ENCODE peak calls at places on chromosomes 12 and 14, in eight cellular contexts. Y is cardiac muscle cell, F is right cardiac atrium, K is stomach, S is tibial artery, T is heart left ventricle, N is Peyer's patch, R is adrenal gland. Q is an unnamed sample.
A peak's percentile ranks its signal among the peaks of the same experiment; 100 is the strongest.

GRCh38 chr12:120583478-120584030 is 2.4 kb upstream of the POP5 start:
- DNase-seq in T (peak; percentile 86), S (peak; percentile 73), R (peak; percentile 69), Y (peak; percentile 76), N (peak; percentile 89), F (peak; percentile 77), K (peak; percentile 81), Q (peak; percentile 48)

GRCh38 chr12:89239534-89239933 is 112.8 kb downstream of the DUSP6 start:
- DNase-seq in T (no peak), N (no peak), S (no peak), F (no peak), Y (no peak), R (no peak), K (no peak), Q (no peak)

GRCh38 chr14:26389646-26390508 is 208.0 kb downstream of the NOVA1 start:
- DNase-seq in T (no peak), N (no peak), K (no peak), F (peak; percentile 11), S (no peak), Y (no peak), R (no peak), Q (no peak)

GRCh38 chr14:36070056-36071043 is 106.2 kb downstream of the PTCSC3 start:
- DNase-seq in F (peak; percentile 46), T (peak; percentile 63), K (peak; percentile 75), R (peak; percentile 72), N (peak; percentile 61), S (no peak), Y (peak; percentile 77), Q (peak; percentile 48)

GRCh38 chr12:121711925-121712461 is 559 bp upstream of the TMEM120B start:
- DNase-seq in F (peak; percentile 45), T (peak; percentile 66), N (peak; percentile 58), S (peak; percentile 69), K (peak; percentile 36), R (peak; percentile 50), Y (peak; percentile 60), Q (no peak)

GRCh38 chr12:49230176-49230575 is 34.7 kb upstream of the TUBA1C start:
- DNase-seq in R (no peak), K (no peak), T (no peak), S (peak; percentile 13), Y (no peak), F (no peak), N (no peak), Q (no peak)

GRCh38 chr14:66359500-66359899 is 126.7 kb upstream of the CCDC196 start:
- DNase-seq in S (no peak), K (no peak), Y (peak; percentile 77), F (no peak), R (no peak), N (no peak), T (no peak), Q (peak; percentile 35)

GRCh38 chr12:81542621-81543020 is 216.5 kb downstream of the PPFIA2 start:
- DNase-seq in T (no peak), K (no peak), Y (no peak), R (no peak), F (no peak), N (no peak), S (no peak), Q (no peak)

GRCh38 chr14:93788557-93789365 is 476 bp upstream of the PRIMA1 start:
- DNase-seq in S (peak; percentile 85), R (no peak), F (peak; percentile 55), N (no peak), K (peak; percentile 58), T (no peak), Y (peak; percentile 75), Q (no peak)

GRCh38 chr12:1803736-1804135 is 16.6 kb upstream of the LRTM2 start:
- DNase-seq in T (no peak), Y (no peak), R (no peak), S (no peak), N (peak; percentile 42), K (no peak), F (no peak), Q (no peak)

GRCh38 chr14:58078068-58078467 is 73.9 kb downstream of the ARMH4 start:
- DNase-seq in R (peak; percentile 24), S (no peak), Y (no peak), T (no peak), K (no peak), N (no peak), F (no peak), Q (no peak)

GRCh38 chr12:76543831-76544347 is 15.7 kb downstream of the OSBPL8 start:
- DNase-seq in Y (no peak), T (no peak), R (no peak), S (no peak), F (no peak), K (no peak), N (no peak), Q (no peak)

GRCh38 chr12:80195143-80195726 is 95.9 kb downstream of the OTOGL start:
- DNase-seq in N (peak; percentile 50), S (no peak), K (no peak), F (no peak), R (peak; percentile 22), Y (peak; percentile 72), T (no peak), Q (no peak)

GRCh38 chr14:71414631-71415403 is 507.6 kb downstream of the PCNX1 start:
- DNase-seq in F (no peak), T (no peak), S (no peak), N (no peak), R (no peak), K (no peak), Y (no peak), Q (no peak)

GRCh38 chr12:10749700-10750384 is 26.7 kb upstream of the YBX3 start:
- DNase-seq in F (peak; percentile 69), S (peak; percentile 84), K (peak; percentile 70), T (peak; percentile 61), N (peak; percentile 86), Y (peak; percentile 85), R (peak; percentile 84), Q (peak; percentile 71)

GRCh38 chr14:52919971-52920370 is 30.9 kb downstream of the FERMT2 start:
- DNase-seq in F (no peak), K (no peak), T (no peak), Y (no peak), R (no peak), S (no peak), N (no peak), Q (no peak)

GRCh38 chr12:95790025-95790911 is at the start of gene NTN4:
- DNase-seq in R (peak; percentile 63), F (peak; percentile 67), N (peak; percentile 59), S (peak; percentile 74), T (peak; percentile 82), Y (peak; percentile 54), K (peak; percentile 69), Q (no peak)

GRCh38 chr12:47949441-47950341 is 13.7 kb upstream of the TMEM106C start:
- DNase-seq in N (peak; percentile 90), T (peak; percentile 88), F (peak; percentile 81), Y (peak; percentile 85), K (peak; percentile 80), S (peak; percentile 85), R (peak; percentile 85), Q (peak; percentile 64)

GRCh38 chr12:52249041-52249461 is 16.0 kb downstream of the KRT7 start:
- DNase-seq in R (peak; percentile 89), K (peak; percentile 84), Y (no peak), S (peak; percentile 93), N (peak; percentile 24), T (no peak), F (peak; percentile 26), Q (no peak)

GRCh38 chr14:99260652-99261551 is 11.1 kb downstream of the BCL11B start:
- DNase-seq in S (peak; percentile 39), T (no peak), R (no peak), K (no peak), N (peak; percentile 79), F (no peak), Y (no peak), Q (no peak)

GRCh38 chr12:42982828-42983227 is 393.3 kb upstream of the PRICKLE1 start:
- DNase-seq in N (no peak), T (no peak), K (no peak), F (no peak), Y (peak; percentile 39), R (no peak), S (no peak), Q (no peak)

GRCh38 chr12:62540354-62540753 is 73.7 kb downstream of the MON2 start:
- DNase-seq in K (no peak), R (no peak), S (no peak), N (no peak), T (no peak), F (no peak), Y (no peak), Q (no peak)
- H3K27ac ChIP-seq in K (no peak overlapping the region), R (no peak overlapping the region), S (no peak overlapping the region), N (no peak overlapping the region), T (no peak overlapping the region), F (no peak overlapping the region), Y (no peak overlapping the region), Q (no peak overlapping the region)

GRCh38 chr12:46449856-46450255 is 77.3 kb upstream of the SLC38A2 start:
- DNase-seq in T (no peak), Y (no peak), F (no peak), N (no peak), R (no peak), S (no peak), K (no peak), Q (no peak)
- H3K9me3 ChIP-seq in T (no peaks in the 10 kb centered on the region), Y (no peaks in the 10 kb centered on the region), F (no peaks in the 10 kb centered on the region), N (no peaks in the 10 kb centered on the region), R (no peaks in the 10 kb centered on the region), S (no peaks in the 10 kb centered on the region), K (no peaks in the 10 kb centered on the region), Q (no peaks in the 10 kb centered on the region)

DNA sequence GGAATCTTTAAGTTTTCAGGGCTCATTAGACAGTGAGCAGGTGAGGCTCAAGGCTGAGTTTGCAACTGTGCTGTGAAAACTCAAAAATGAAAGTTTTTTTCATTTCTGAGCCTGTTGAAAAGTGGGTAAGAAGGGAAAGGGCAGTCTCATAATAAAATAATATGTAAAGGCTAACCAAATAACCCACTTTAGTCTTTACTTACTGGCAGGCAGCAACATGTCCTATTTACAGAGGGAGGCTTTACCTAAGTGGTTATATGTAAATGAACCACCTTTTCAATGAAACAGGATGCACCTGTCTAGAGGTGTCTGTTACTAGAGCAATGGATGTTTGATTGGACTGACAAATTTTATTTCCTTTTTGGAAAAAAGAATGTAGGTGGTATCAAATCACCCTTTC is 158.0 kb downstream of the ETV6 start:
- DNase-seq in F (no peak), R (no peak), K (no peak), S (no peak), T (no peak), N (no peak), Y (no peak), Q (no peak)
- H3K4me1 ChIP-seq in F (peaks cover 7% of the 10 kb centered on the region), R (peaks cover 4% of the 10 kb centered on the region), K (peaks cover 42% of the 10 kb centered on the region), S (peaks cover 7% of the 10 kb centered on the region), T (peaks cover 65% of the 10 kb centered on the region), N (peaks cover 17% of the 10 kb centered on the region), Y (peaks cover 18% of the 10 kb centered on the region), Q (no peaks in the 10 kb centered on the region)

DNA sequence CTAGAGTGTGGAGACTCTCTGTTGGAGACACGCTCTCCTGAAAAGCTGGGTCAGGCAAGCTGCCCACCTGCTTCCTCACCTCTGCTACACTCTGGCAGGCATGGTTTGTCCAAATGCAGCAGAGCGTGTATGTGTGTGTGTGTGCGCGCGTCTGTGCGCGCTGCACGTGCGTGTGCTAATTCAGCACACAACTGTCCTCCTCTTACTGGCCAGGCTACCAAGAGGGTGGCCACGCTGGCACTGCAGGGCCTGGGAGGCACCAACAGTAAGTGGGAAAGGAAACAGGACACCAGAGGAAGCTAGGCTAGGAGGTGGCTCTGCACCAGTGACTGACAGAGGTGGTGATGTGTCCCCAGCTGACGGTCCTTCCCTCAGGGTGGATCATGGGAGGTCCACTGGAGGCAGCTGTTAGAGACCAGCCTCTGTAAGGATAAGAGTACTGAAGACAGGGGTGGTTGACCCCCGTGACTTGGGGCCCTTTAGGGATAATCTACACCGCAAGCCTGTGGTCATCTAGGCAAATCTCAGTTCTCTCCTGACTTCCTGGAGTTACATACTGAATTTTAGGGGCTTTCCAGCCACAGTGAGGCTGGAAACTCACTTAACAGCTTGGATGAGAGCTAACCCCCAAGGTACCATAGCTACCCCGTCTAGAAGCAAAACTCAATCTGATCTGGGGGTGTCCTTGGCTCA is 15.6 kb upstream of the TFCP2 start:
- DNase-seq in T (no peak), Y (no peak), N (peak; percentile 53), R (no peak), K (no peak), F (no peak), S (no peak), Q (no peak)
- H3K27ac ChIP-seq in T (no peak overlapping the region), Y (no peak overlapping the region), N (no peak overlapping the region), R (no peak overlapping the region), K (no peak overlapping the region), F (no peak overlapping the region), S (no peak overlapping the region), Q (no peak overlapping the region)

Q was measured in iPS DF 6.9.